ENCODE peak calls at places on chromosomes 13 and 19, in nine cellular contexts. One of them, this sample, is unnamed. For H3K27me3 and H3K9me3, the result is how much of the 10 kb centered on the place peaks cover.

GRCh38 chr13:113804017-113804702 is 45.1 kb downstream of the TMEM255B start:
- DNase-seq in right cardiac atrium: no peak
- DNase-seq in tibial nerve: no peak
- DNase-seq in heart left ventricle: peak
- DNase-seq in aorta: peak
- DNase-seq in heart right ventricle: no peak
- DNase-seq in left ventricle myocardium inferior: no peak
- DNase-seq in AG04450: no peak
- DNase-seq in effector memory CD4-positive, alpha-beta T cell: no peak
- DNase-seq in this sample: no peak

GRCh38 chr19:41849067-41849466 is 4.2 kb downstream of the DMRTC2 start:
- DNase-seq in effector memory CD4-positive, alpha-beta T cell: no peak
- DNase-seq in tibial nerve: no peak
- DNase-seq in right cardiac atrium: no peak
- DNase-seq in aorta: no peak
- DNase-seq in heart right ventricle: no peak
- DNase-seq in AG04450: no peak
- DNase-seq in left ventricle myocardium inferior: no peak
- DNase-seq in heart left ventricle: no peak
- DNase-seq in this sample: no peak

GRCh38 chr13:110312669-110313031 is 5.6 kb downstream of the COL4A2 start:
- DNase-seq in heart left ventricle: no peak
- DNase-seq in right cardiac atrium: no peak
- DNase-seq in heart right ventricle: no peak
- DNase-seq in tibial nerve: no peak
- DNase-seq in left ventricle myocardium inferior: no peak
- DNase-seq in AG04450: no peak
- DNase-seq in effector memory CD4-positive, alpha-beta T cell: no peak
- DNase-seq in aorta: no peak
- DNase-seq in this sample: peak

GRCh38 chr13:39607876-39608275 is 4.9 kb upstream of the LHFPL6 start:
- DNase-seq in aorta: no peak
- DNase-seq in right cardiac atrium: no peak
- DNase-seq in tibial nerve: no peak
- DNase-seq in heart right ventricle: no peak
- DNase-seq in effector memory CD4-positive, alpha-beta T cell: no peak
- DNase-seq in left ventricle myocardium inferior: no peak
- DNase-seq in AG04450: no peak
- DNase-seq in heart left ventricle: no peak
- DNase-seq in this sample: no peak

GRCh38 chr13:25330541-25330940 is 29.1 kb downstream of the NUP58 start:
- DNase-seq in AG04450: no peak
- DNase-seq in heart left ventricle: no peak
- DNase-seq in right cardiac atrium: no peak
- DNase-seq in heart right ventricle: no peak
- DNase-seq in left ventricle myocardium inferior: no peak
- DNase-seq in aorta: no peak
- DNase-seq in effector memory CD4-positive, alpha-beta T cell: no peak
- DNase-seq in tibial nerve: no peak
- DNase-seq in this sample: no peak

GRCh38 chr13:40031031-40031430 is 375.6 kb downstream of the COG6 start:
- DNase-seq in AG04450: peak
- DNase-seq in effector memory CD4-positive, alpha-beta T cell: no peak
- DNase-seq in tibial nerve: no peak
- DNase-seq in left ventricle myocardium inferior: no peak
- DNase-seq in right cardiac atrium: no peak
- DNase-seq in heart right ventricle: no peak
- DNase-seq in aorta: no peak
- DNase-seq in heart left ventricle: no peak
- DNase-seq in this sample: peak

GRCh38 chr13:81757348-81757950 is 1416.5 kb upstream of the SPRY2 start:
- DNase-seq in effector memory CD4-positive, alpha-beta T cell: no peak
- DNase-seq in left ventricle myocardium inferior: no peak
- DNase-seq in aorta: no peak
- DNase-seq in right cardiac atrium: no peak
- DNase-seq in tibial nerve: no peak
- DNase-seq in AG04450: no peak
- DNase-seq in heart right ventricle: no peak
- DNase-seq in heart left ventricle: no peak
- DNase-seq in this sample: no peak

GRCh38 chr13:45297456-45298205 is 43.4 kb downstream of the TPT1 start:
- DNase-seq in tibial nerve: no peak
- DNase-seq in right cardiac atrium: no peak
- DNase-seq in effector memory CD4-positive, alpha-beta T cell: no peak
- DNase-seq in heart right ventricle: no peak
- DNase-seq in AG04450: no peak
- DNase-seq in left ventricle myocardium inferior: no peak
- DNase-seq in heart left ventricle: no peak
- DNase-seq in aorta: no peak
- DNase-seq in this sample: no peak

GRCh38 chr19:7250951-7251350 is 43.3 kb downstream of the INSR start:
- DNase-seq in aorta: no peak
- DNase-seq in left ventricle myocardium inferior: no peak
- DNase-seq in AG04450: no peak
- DNase-seq in heart right ventricle: no peak
- DNase-seq in tibial nerve: no peak
- DNase-seq in right cardiac atrium: no peak
- DNase-seq in effector memory CD4-positive, alpha-beta T cell: no peak
- DNase-seq in heart left ventricle: no peak
- DNase-seq in this sample: no peak

GRCh38 chr19:35558400-35559280 is 4.8 kb downstream of the ATP4A start:
- DNase-seq in left ventricle myocardium inferior: no peak
- DNase-seq in effector memory CD4-positive, alpha-beta T cell: no peak
- DNase-seq in tibial nerve: no peak
- DNase-seq in heart left ventricle: no peak
- DNase-seq in aorta: no peak
- DNase-seq in right cardiac atrium: peak
- DNase-seq in heart right ventricle: no peak
- DNase-seq in AG04450: no peak
- DNase-seq in this sample: no peak

GRCh38 chr19:10979950-10980349 is 19.1 kb downstream of the SMARCA4 start:
- DNase-seq in right cardiac atrium: no peak
- DNase-seq in left ventricle myocardium inferior: no peak
- DNase-seq in tibial nerve: no peak
- DNase-seq in heart left ventricle: peak
- DNase-seq in effector memory CD4-positive, alpha-beta T cell: no peak
- DNase-seq in aorta: no peak
- DNase-seq in AG04450: no peak
- DNase-seq in heart right ventricle: no peak
- DNase-seq in this sample: no peak

GRCh38 chr13:113860051-113860471 is 3.8 kb downstream of the GAS6 start:
- DNase-seq in heart right ventricle: no peak
- DNase-seq in left ventricle myocardium inferior: no peak
- DNase-seq in AG04450: no peak
- DNase-seq in tibial nerve: no peak
- DNase-seq in aorta: no peak
- DNase-seq in heart left ventricle: no peak
- DNase-seq in right cardiac atrium: no peak
- DNase-seq in effector memory CD4-positive, alpha-beta T cell: no peak
- DNase-seq in this sample: no peak

GRCh38 chr13:110106726-110107125 is 200.2 kb downstream of the COL4A1 start:
- DNase-seq in right cardiac atrium: peak
- DNase-seq in effector memory CD4-positive, alpha-beta T cell: no peak
- DNase-seq in heart left ventricle: no peak
- DNase-seq in aorta: peak
- DNase-seq in tibial nerve: peak
- DNase-seq in heart right ventricle: peak
- DNase-seq in AG04450: no peak
- DNase-seq in left ventricle myocardium inferior: peak
- DNase-seq in this sample: peak

GRCh38 chr13:50129065-50129922 is 114.0 kb downstream of the KCNRG start:
- DNase-seq in aorta: peak
- DNase-seq in effector memory CD4-positive, alpha-beta T cell: no peak
- DNase-seq in heart right ventricle: no peak
- DNase-seq in left ventricle myocardium inferior: peak
- DNase-seq in right cardiac atrium: peak
- DNase-seq in heart left ventricle: peak
- DNase-seq in tibial nerve: peak
- DNase-seq in AG04450: no peak
- DNase-seq in this sample: no peak

GRCh38 chr19:46221981-46222610 is 7.4 kb upstream of the IGFL1 start:
- DNase-seq in heart right ventricle: peak
- DNase-seq in aorta: peak
- DNase-seq in heart left ventricle: no peak
- DNase-seq in AG04450: no peak
- DNase-seq in tibial nerve: no peak
- DNase-seq in right cardiac atrium: peak
- DNase-seq in left ventricle myocardium inferior: peak
- DNase-seq in effector memory CD4-positive, alpha-beta T cell: no peak
- DNase-seq in this sample: peak

DNA sequence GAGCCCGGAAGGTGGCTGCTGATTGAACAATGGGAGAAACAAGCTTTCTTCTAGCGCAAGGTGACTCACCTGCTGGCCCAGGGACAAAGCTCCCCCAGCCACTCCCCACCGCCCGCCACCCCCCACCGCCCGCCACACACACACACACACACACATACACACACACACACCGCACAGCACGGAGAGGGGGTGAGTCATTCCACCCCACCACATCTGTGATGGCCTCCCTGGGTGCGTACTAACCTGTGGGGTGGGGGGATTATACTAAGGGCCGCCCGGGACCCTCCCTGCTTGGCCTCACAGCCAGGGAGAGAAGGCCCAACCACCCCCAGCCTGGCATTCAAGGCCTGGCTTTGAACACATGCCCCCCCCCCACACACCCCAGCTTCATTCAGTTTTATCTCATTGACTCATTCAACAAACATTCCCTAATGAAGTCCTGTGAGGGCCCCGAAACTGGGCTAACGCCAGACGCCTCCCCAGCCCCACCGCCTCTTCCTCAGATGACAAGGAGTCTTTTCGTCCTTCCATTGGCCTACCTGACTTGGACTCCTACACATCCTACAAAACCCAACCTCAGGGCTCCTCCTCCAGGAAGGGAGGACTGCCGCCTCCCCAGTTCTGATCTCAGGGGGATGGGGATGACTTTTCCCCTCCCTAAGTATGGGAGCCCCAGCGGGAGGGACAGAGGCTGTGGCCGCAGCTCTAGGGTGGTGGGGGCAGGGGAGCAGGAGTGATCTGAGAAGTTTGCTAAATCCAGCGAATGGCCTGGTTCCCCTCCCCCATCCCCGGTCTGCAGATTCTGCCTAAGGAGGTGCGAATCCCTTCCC is 5.8 kb upstream of the ONECUT3 start:
- DNase-seq in left ventricle myocardium inferior: no peak
- DNase-seq in right cardiac atrium: peak
- DNase-seq in tibial nerve: no peak
- DNase-seq in aorta: no peak
- DNase-seq in AG04450: no peak
- DNase-seq in heart right ventricle: no peak
- DNase-seq in effector memory CD4-positive, alpha-beta T cell: peak
- DNase-seq in heart left ventricle: no peak
- DNase-seq in this sample: peak
- H3K27me3 ChIP-seq in left ventricle myocardium inferior: half or more
- H3K27me3 ChIP-seq in right cardiac atrium: under half
- H3K27me3 ChIP-seq in tibial nerve: half or more
- H3K27me3 ChIP-seq in aorta: under half
- H3K27me3 ChIP-seq in AG04450: half or more
- H3K27me3 ChIP-seq in heart right ventricle: half or more
- H3K27me3 ChIP-seq in effector memory CD4-positive, alpha-beta T cell: half or more
- H3K27me3 ChIP-seq in heart left ventricle: half or more
- H3K27me3 ChIP-seq in this sample: half or more

GRCh38 chr13:95926231-95926630 is 127.0 kb downstream of the UGGT2 start:
- DNase-seq in right cardiac atrium: no peak
- DNase-seq in AG04450: no peak
- DNase-seq in left ventricle myocardium inferior: no peak
- DNase-seq in heart left ventricle: no peak
- DNase-seq in effector memory CD4-positive, alpha-beta T cell: no peak
- DNase-seq in aorta: no peak
- DNase-seq in heart right ventricle: no peak
- DNase-seq in tibial nerve: no peak
- DNase-seq in this sample: no peak

GRCh38 chr13:95931300-95932025 is 121.7 kb downstream of the UGGT2 start:
- DNase-seq in tibial nerve: no peak
- DNase-seq in right cardiac atrium: peak
- DNase-seq in aorta: no peak
- DNase-seq in left ventricle myocardium inferior: no peak
- DNase-seq in AG04450: no peak
- DNase-seq in effector memory CD4-positive, alpha-beta T cell: no peak
- DNase-seq in heart left ventricle: peak
- DNase-seq in heart right ventricle: no peak
- DNase-seq in this sample: no peak

GRCh38 chr13:95924389-95924994 is 128.7 kb downstream of the UGGT2 start:
- DNase-seq in effector memory CD4-positive, alpha-beta T cell: no peak
- DNase-seq in aorta: no peak
- DNase-seq in heart right ventricle: no peak
- DNase-seq in right cardiac atrium: no peak
- DNase-seq in tibial nerve: no peak
- DNase-seq in left ventricle myocardium inferior: no peak
- DNase-seq in AG04450: peak
- DNase-seq in heart left ventricle: no peak
- DNase-seq in this sample: no peak

DNA sequence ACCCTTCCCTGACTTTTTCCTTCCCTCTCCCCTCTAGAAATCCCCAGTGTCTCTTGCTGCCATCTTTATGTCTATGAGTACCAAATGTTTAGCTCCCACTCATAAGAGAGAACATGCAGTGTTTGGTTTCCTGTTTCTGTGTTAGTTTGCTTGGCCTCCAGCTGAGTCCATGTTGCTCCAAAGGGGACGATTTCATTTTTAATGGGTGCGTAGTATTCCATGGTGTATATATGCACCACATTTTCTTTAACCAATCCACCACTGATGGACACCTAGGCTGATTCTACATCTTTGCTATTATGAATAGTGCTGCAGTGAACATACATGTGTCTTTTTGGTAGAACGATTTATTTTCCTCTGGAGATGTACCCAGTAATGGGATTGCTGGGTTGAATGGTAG is 123.8 kb downstream of the UGGT2 start:
- DNase-seq in effector memory CD4-positive, alpha-beta T cell: no peak
- DNase-seq in heart left ventricle: no peak
- DNase-seq in AG04450: no peak
- DNase-seq in left ventricle myocardium inferior: no peak
- DNase-seq in aorta: no peak
- DNase-seq in heart right ventricle: no peak
- DNase-seq in right cardiac atrium: no peak
- DNase-seq in tibial nerve: no peak
- DNase-seq in this sample: no peak
- H3K9me3 ChIP-seq in effector memory CD4-positive, alpha-beta T cell: under half
- H3K9me3 ChIP-seq in heart left ventricle: under half
- H3K9me3 ChIP-seq in AG04450: under half
- H3K9me3 ChIP-seq in left ventricle myocardium inferior: under half
- H3K9me3 ChIP-seq in aorta: under half
- H3K9me3 ChIP-seq in heart right ventricle: under half
- H3K9me3 ChIP-seq in right cardiac atrium: under half
- H3K9me3 ChIP-seq in tibial nerve: under half
- H3K9me3 ChIP-seq in this sample: under half

GRCh38 chr19:50667759-50668231 is 18.6 kb downstream of the C19orf81 start:
- DNase-seq in effector memory CD4-positive, alpha-beta T cell: no peak
- DNase-seq in left ventricle myocardium inferior: no peak
- DNase-seq in AG04450: no peak
- DNase-seq in heart left ventricle: no peak
- DNase-seq in tibial nerve: no peak
- DNase-seq in heart right ventricle: no peak
- DNase-seq in aorta: no peak
- DNase-seq in right cardiac atrium: no peak
- DNase-seq in this sample: no peak
- H3K27me3 ChIP-seq in effector memory CD4-positive, alpha-beta T cell: under half
- H3K27me3 ChIP-seq in left ventricle myocardium inferior: half or more
- H3K27me3 ChIP-seq in AG04450: under half
- H3K27me3 ChIP-seq in heart left ventricle: half or more
- H3K27me3 ChIP-seq in tibial nerve: half or more
- H3K27me3 ChIP-seq in heart right ventricle: half or more
- H3K27me3 ChIP-seq in aorta: under half
- H3K27me3 ChIP-seq in right cardiac atrium: under half
- H3K27me3 ChIP-seq in this sample: under half

GRCh38 chr19:44255705-44256411 is 3.8 kb upstream of the ZNF233 start:
- DNase-seq in AG04450: no peak
- DNase-seq in heart right ventricle: no peak
- DNase-seq in heart left ventricle: no peak
- DNase-seq in aorta: no peak
- DNase-seq in right cardiac atrium: no peak
- DNase-seq in effector memory CD4-positive, alpha-beta T cell: no peak
- DNase-seq in left ventricle myocardium inferior: no peak
- DNase-seq in tibial nerve: no peak
- DNase-seq in this sample: no peak
- H3K9me3 ChIP-seq in AG04450: under half
- H3K9me3 ChIP-seq in heart right ventricle: half or more
- H3K9me3 ChIP-seq in heart left ventricle: under half
- H3K9me3 ChIP-seq in aorta: under half
- H3K9me3 ChIP-seq in right cardiac atrium: under half
- H3K9me3 ChIP-seq in effector memory CD4-positive, alpha-beta T cell: under half
- H3K9me3 ChIP-seq in left ventricle myocardium inferior: half or more
- H3K9me3 ChIP-seq in tibial nerve: half or more
- H3K9me3 ChIP-seq in this sample: under half